ENCODE peak calls at places on chromosomes 13 and 19, in six cellular contexts. I is stimulated activated CD4-positive, alpha-beta T cell treated with anti-CD3 and anti-CD28 coated beads, Interleukin-1b, Interleukin-23, amount 100 ng/mL, for 48 hours; M is AG10803; R is myocyte; Q is NCI-H446; L is NCI-H748 treated with DMSO at 0.1 percent for 48 hours. S is an unnamed sample.

GRCh38 chr19:3062165-3063105 is at the start of gene TLE5:
- DNase-seq in I (peak), M (peak), R (peak), Q (no peak), L (peak), S (peak)

GRCh38 chr13:34943675-34944634 is 1.9 kb downstream of the NBEA start:
- DNase-seq in I (no peak), M (no peak), R (no peak), Q (no peak), L (peak), S (no peak)

GRCh38 chr13:51453959-51454703 is 1.3 kb upstream of the INTS6 start:
- DNase-seq in I (peak), M (peak), R (peak), Q (no peak), L (peak), S (peak)

GRCh38 chr13:73870970-73871935 is 263.0 kb downstream of the KLF12 start:
- DNase-seq in I (peak), M (peak), R (peak), Q (no peak), L (no peak), S (peak)

GRCh38 chr13:40247845-40248244 is 418.6 kb downstream of the FOXO1 start:
- DNase-seq in I (no peak), M (no peak), R (no peak), Q (no peak), L (no peak), S (no peak)

GRCh38 chr13:32647926-32648325 is 61.7 kb downstream of the PDS5B start:
- DNase-seq in I (no peak), M (no peak), R (no peak), Q (no peak), L (no peak), S (no peak)

GRCh38 chr19:582497-583197 is 7.0 kb upstream of the HCN2 start:
- DNase-seq in I (no peak), M (no peak), R (peak), Q (no peak), L (no peak), S (peak)

GRCh38 chr19:4302238-4302630 is at the start of gene TMIGD2:
- DNase-seq in I (no peak), M (no peak), R (no peak), Q (no peak), L (no peak), S (no peak)

GRCh38 chr13:107456431-107456830 is 758.9 kb downstream of the LIG4 start:
- DNase-seq in I (no peak), M (no peak), R (no peak), Q (no peak), L (no peak), S (no peak)

GRCh38 chr13:46041335-46041934 is 11.1 kb downstream of the ZC3H13 start:
- DNase-seq in I (no peak), M (peak), R (no peak), Q (no peak), L (no peak), S (no peak)

GRCh38 chr19:28823338-28823961 is 389.5 kb downstream of the UQCRFS1 start:
- DNase-seq in I (no peak), M (no peak), R (no peak), Q (no peak), L (no peak), S (no peak)

GRCh38 chr13:94696171-94696570 is 16.2 kb downstream of the SOX21 start:
- DNase-seq in I (no peak), M (no peak), R (no peak), Q (no peak), L (no peak), S (peak)

GRCh38 chr13:22517544-22517943 is 663.2 kb upstream of the SGCG start:
- DNase-seq in I (no peak), M (no peak), R (peak), Q (no peak), L (peak), S (no peak)

GRCh38 chr13:75151081-75151643 is 330.8 kb downstream of the TBC1D4 start:
- DNase-seq in I (no peak), M (peak), R (peak), Q (no peak), L (no peak), S (no peak)

GRCh38 chr19:46730187-46730586 is 13.3 kb upstream of the PRKD2 start:
- DNase-seq in I (no peak), M (no peak), R (no peak), Q (no peak), L (no peak), S (no peak)

GRCh38 chr13:99086869-99087129 is 108.9 kb upstream of the DOCK9 start:
- DNase-seq in I (peak), M (no peak), R (peak), Q (no peak), L (no peak), S (peak)

GRCh38 chr13:25375727-25376358 is 4.1 kb downstream of the ATP8A2 start:
- DNase-seq in I (peak), M (peak), R (peak), Q (no peak), L (peak), S (peak)

GRCh38 chr13:110722971-110723370 is 9.5 kb downstream of the ING1 start:
- DNase-seq in I (no peak), M (no peak), R (no peak), Q (no peak), L (no peak), S (no peak)

GRCh38 chr13:58369941-58370340 is 738.4 kb downstream of the PCDH17 start:
- DNase-seq in I (no peak), M (no peak), R (no peak), Q (no peak), L (no peak), S (no peak)

GRCh38 chr13:75864718-75865117 is 228.6 kb downstream of the LMO7 start:
- DNase-seq in I (no peak), M (peak), R (no peak), Q (no peak), L (no peak), S (no peak)

GRCh38 chr19:15015946-15016542 is 33.2 kb upstream of the CASP14 start:
- DNase-seq in I (no peak), M (no peak), R (peak), Q (no peak), L (no peak), S (peak)

GRCh38 chr19:20999731-21000352 is 20.6 kb upstream of the ZNF430 start:
- DNase-seq in I (peak), M (peak), R (peak), Q (peak), L (peak), S (no peak)

GRCh38 chr19:18291019-18291524 is 9.7 kb upstream of the JUND start:
- DNase-seq in I (no peak), M (no peak), R (no peak), Q (no peak), L (no peak), S (no peak)

GRCh38 chr19:34645551-34645950 is 31.4 kb downstream of the SCGB2B2 start:
- DNase-seq in I (no peak), M (no peak), R (peak), Q (no peak), L (no peak), S (no peak)

GRCh38 chr19:32186542-32187330 is 158.7 kb upstream of the ZNF507 start:
- DNase-seq in I (no peak), M (no peak), R (no peak), Q (no peak), L (no peak), S (no peak)

S was measured in RKO.